ENCODE peak calls at places on chromosome 14, in six cellular contexts. One of them, this sample, is unnamed.
A peak's percentile ranks its signal among the peaks of the same experiment; 100 is the strongest.

GRCh38 chr14:98726585-98727405 is 545.2 kb downstream of the BCL11B start:
- DNase-seq in cardiac fibroblast: no peak
- DNase-seq in stimulated activated naive CD4-positive, alpha-beta T cell: no peak
- DNase-seq in ecto neural progenitor cell: no peak
- DNase-seq in nephron progenitor cell: no peak
- DNase-seq in CD8-positive, alpha-beta T cell: no peak
- DNase-seq in this sample: no peak

GRCh38 chr14:96056509-96057422 is 17.6 kb downstream of the C14orf132 start:
- DNase-seq in cardiac fibroblast: no peak
- DNase-seq in stimulated activated naive CD4-positive, alpha-beta T cell: no peak
- DNase-seq in ecto neural progenitor cell: peak; percentile 46
- DNase-seq in nephron progenitor cell: no peak
- DNase-seq in CD8-positive, alpha-beta T cell: no peak
- DNase-seq in this sample: no peak

GRCh38 chr14:22977684-22978486 is 4.5 kb downstream of the AJUBA start:
- DNase-seq in cardiac fibroblast: peak; percentile 73
- DNase-seq in stimulated activated naive CD4-positive, alpha-beta T cell: no peak
- DNase-seq in ecto neural progenitor cell: peak; percentile 93
- DNase-seq in nephron progenitor cell: peak; percentile 79
- DNase-seq in CD8-positive, alpha-beta T cell: no peak
- DNase-seq in this sample: no peak

GRCh38 chr14:60775296-60775695 is 40.7 kb downstream of the MNAT1 start:
- DNase-seq in cardiac fibroblast: peak; percentile 79
- DNase-seq in stimulated activated naive CD4-positive, alpha-beta T cell: no peak
- DNase-seq in ecto neural progenitor cell: no peak
- DNase-seq in nephron progenitor cell: no peak
- DNase-seq in CD8-positive, alpha-beta T cell: no peak
- DNase-seq in this sample: no peak

GRCh38 chr14:94918896-94919295 is 149.0 kb upstream of the GSC start:
- DNase-seq in cardiac fibroblast: no peak
- DNase-seq in stimulated activated naive CD4-positive, alpha-beta T cell: no peak
- DNase-seq in ecto neural progenitor cell: no peak
- DNase-seq in nephron progenitor cell: no peak
- DNase-seq in CD8-positive, alpha-beta T cell: no peak
- DNase-seq in this sample: no peak

GRCh38 chr14:49687942-49688700 is at the start of gene POLE2:
- DNase-seq in cardiac fibroblast: peak; percentile 72
- DNase-seq in stimulated activated naive CD4-positive, alpha-beta T cell: peak; percentile 61
- DNase-seq in ecto neural progenitor cell: peak; percentile 89
- DNase-seq in nephron progenitor cell: peak; percentile 86
- DNase-seq in CD8-positive, alpha-beta T cell: peak; percentile 61
- DNase-seq in this sample: peak; percentile 65

GRCh38 chr14:31439554-31439953 is 17.8 kb downstream of the DTD2 start:
- DNase-seq in cardiac fibroblast: no peak
- DNase-seq in stimulated activated naive CD4-positive, alpha-beta T cell: no peak
- DNase-seq in ecto neural progenitor cell: no peak
- DNase-seq in nephron progenitor cell: no peak
- DNase-seq in CD8-positive, alpha-beta T cell: no peak
- DNase-seq in this sample: no peak

GRCh38 chr14:100724061-100724460 is 2.6 kb upstream of the DLK1 start:
- DNase-seq in cardiac fibroblast: no peak
- DNase-seq in stimulated activated naive CD4-positive, alpha-beta T cell: no peak
- DNase-seq in ecto neural progenitor cell: no peak
- DNase-seq in nephron progenitor cell: no peak
- DNase-seq in CD8-positive, alpha-beta T cell: no peak
- DNase-seq in this sample: no peak

GRCh38 chr14:71485833-71486232 is 446.4 kb upstream of the RGS6 start:
- DNase-seq in cardiac fibroblast: peak; percentile 49
- DNase-seq in stimulated activated naive CD4-positive, alpha-beta T cell: no peak
- DNase-seq in ecto neural progenitor cell: no peak
- DNase-seq in nephron progenitor cell: no peak
- DNase-seq in CD8-positive, alpha-beta T cell: no peak
- DNase-seq in this sample: no peak

GRCh38 chr14:65238456-65238855 is 136.1 kb upstream of the MAX start:
- DNase-seq in cardiac fibroblast: peak; percentile 94
- DNase-seq in stimulated activated naive CD4-positive, alpha-beta T cell: no peak
- DNase-seq in ecto neural progenitor cell: no peak
- DNase-seq in nephron progenitor cell: no peak
- DNase-seq in CD8-positive, alpha-beta T cell: no peak
- DNase-seq in this sample: no peak

GRCh38 chr14:75018684-75019083 is 16.0 kb downstream of the EIF2B2 start:
- DNase-seq in cardiac fibroblast: no peak
- DNase-seq in stimulated activated naive CD4-positive, alpha-beta T cell: no peak
- DNase-seq in ecto neural progenitor cell: no peak
- DNase-seq in nephron progenitor cell: no peak
- DNase-seq in CD8-positive, alpha-beta T cell: no peak
- DNase-seq in this sample: no peak

GRCh38 chr14:87041290-87042020 is 951.5 kb downstream of the GALC start:
- DNase-seq in cardiac fibroblast: no peak
- DNase-seq in stimulated activated naive CD4-positive, alpha-beta T cell: no peak
- DNase-seq in ecto neural progenitor cell: no peak
- DNase-seq in nephron progenitor cell: no peak
- DNase-seq in CD8-positive, alpha-beta T cell: no peak
- DNase-seq in this sample: no peak

GRCh38 chr14:104009297-104009696 is 67.0 kb upstream of the RD3L start:
- DNase-seq in cardiac fibroblast: peak; percentile 9
- DNase-seq in stimulated activated naive CD4-positive, alpha-beta T cell: no peak
- DNase-seq in ecto neural progenitor cell: no peak
- DNase-seq in nephron progenitor cell: no peak
- DNase-seq in CD8-positive, alpha-beta T cell: no peak
- DNase-seq in this sample: no peak

GRCh38 chr14:92663049-92663448 is 85.4 kb downstream of the LGMN start:
- DNase-seq in cardiac fibroblast: peak; percentile 57
- DNase-seq in stimulated activated naive CD4-positive, alpha-beta T cell: no peak
- DNase-seq in ecto neural progenitor cell: no peak
- DNase-seq in nephron progenitor cell: no peak
- DNase-seq in CD8-positive, alpha-beta T cell: no peak
- DNase-seq in this sample: no peak

GRCh38 chr14:52848626-52849025 is 57.2 kb upstream of the GNPNAT1 start:
- DNase-seq in cardiac fibroblast: no peak
- DNase-seq in stimulated activated naive CD4-positive, alpha-beta T cell: no peak
- DNase-seq in ecto neural progenitor cell: no peak
- DNase-seq in nephron progenitor cell: no peak
- DNase-seq in CD8-positive, alpha-beta T cell: no peak
- DNase-seq in this sample: no peak

GRCh38 chr14:79186523-79186922 is 1016.4 kb downstream of the NRXN3 start:
- DNase-seq in cardiac fibroblast: peak; percentile 39
- DNase-seq in stimulated activated naive CD4-positive, alpha-beta T cell: no peak
- DNase-seq in ecto neural progenitor cell: no peak
- DNase-seq in nephron progenitor cell: no peak
- DNase-seq in CD8-positive, alpha-beta T cell: no peak
- DNase-seq in this sample: no peak

GRCh38 chr14:89669209-89669608 is 252.2 kb upstream of the FOXN3 start:
- DNase-seq in cardiac fibroblast: no peak
- DNase-seq in stimulated activated naive CD4-positive, alpha-beta T cell: no peak
- DNase-seq in ecto neural progenitor cell: no peak
- DNase-seq in nephron progenitor cell: no peak
- DNase-seq in CD8-positive, alpha-beta T cell: peak; percentile 26
- DNase-seq in this sample: no peak

GRCh38 chr14:96267336-96267735 is 11.3 kb downstream of the BDKRB1 start:
- DNase-seq in cardiac fibroblast: peak; percentile 51
- DNase-seq in stimulated activated naive CD4-positive, alpha-beta T cell: no peak
- DNase-seq in ecto neural progenitor cell: no peak
- DNase-seq in nephron progenitor cell: no peak
- DNase-seq in CD8-positive, alpha-beta T cell: no peak
- DNase-seq in this sample: no peak

GRCh38 chr14:98136019-98136418 is 1136.0 kb downstream of the BCL11B start:
- DNase-seq in cardiac fibroblast: no peak
- DNase-seq in stimulated activated naive CD4-positive, alpha-beta T cell: peak; percentile 33
- DNase-seq in ecto neural progenitor cell: no peak
- DNase-seq in nephron progenitor cell: no peak
- DNase-seq in CD8-positive, alpha-beta T cell: peak; percentile 50
- DNase-seq in this sample: no peak

GRCh38 chr14:99383457-99384428 is 96.9 kb downstream of the SETD3 start:
- DNase-seq in cardiac fibroblast: no peak
- DNase-seq in stimulated activated naive CD4-positive, alpha-beta T cell: no peak
- DNase-seq in ecto neural progenitor cell: no peak
- DNase-seq in nephron progenitor cell: no peak
- DNase-seq in CD8-positive, alpha-beta T cell: no peak
- DNase-seq in this sample: no peak

GRCh38 chr14:99603471-99603933 is 505 bp downstream of the CCDC85C start:
- DNase-seq in cardiac fibroblast: peak; percentile 39
- DNase-seq in stimulated activated naive CD4-positive, alpha-beta T cell: peak; percentile 37
- DNase-seq in ecto neural progenitor cell: peak; percentile 75
- DNase-seq in nephron progenitor cell: peak; percentile 57
- DNase-seq in CD8-positive, alpha-beta T cell: peak; percentile 66
- DNase-seq in this sample: no peak

GRCh38 chr14:101723061-101723595 is 38.4 kb upstream of the PPP2R5C start:
- DNase-seq in cardiac fibroblast: no peak
- DNase-seq in stimulated activated naive CD4-positive, alpha-beta T cell: no peak
- DNase-seq in ecto neural progenitor cell: peak; percentile 3
- DNase-seq in nephron progenitor cell: no peak
- DNase-seq in CD8-positive, alpha-beta T cell: no peak
- DNase-seq in this sample: no peak

GRCh38 chr14:104239866-104240301 is 101.5 kb downstream of the KIF26A start:
- DNase-seq in cardiac fibroblast: no peak
- DNase-seq in stimulated activated naive CD4-positive, alpha-beta T cell: no peak
- DNase-seq in ecto neural progenitor cell: peak; percentile 36
- DNase-seq in nephron progenitor cell: no peak
- DNase-seq in CD8-positive, alpha-beta T cell: no peak
- DNase-seq in this sample: no peak

GRCh38 chr14:79855789-79856188 is 355.5 kb downstream of the DIO2 start:
- DNase-seq in cardiac fibroblast: peak; percentile 58
- DNase-seq in stimulated activated naive CD4-positive, alpha-beta T cell: no peak
- DNase-seq in ecto neural progenitor cell: no peak
- DNase-seq in nephron progenitor cell: no peak
- DNase-seq in CD8-positive, alpha-beta T cell: no peak
- DNase-seq in this sample: no peak

GRCh38 chr14:104856869-104857860 is 7.9 kb upstream of the CEP170B start:
- DNase-seq in cardiac fibroblast: no peak
- DNase-seq in stimulated activated naive CD4-positive, alpha-beta T cell: no peak
- DNase-seq in ecto neural progenitor cell: no peak
- DNase-seq in nephron progenitor cell: no peak
- DNase-seq in CD8-positive, alpha-beta T cell: no peak
- DNase-seq in this sample: no peak

GRCh38 chr14:88872976-88873375 is 48.5 kb downstream of the TTC8 start:
- DNase-seq in cardiac fibroblast: no peak
- DNase-seq in stimulated activated naive CD4-positive, alpha-beta T cell: no peak
- DNase-seq in ecto neural progenitor cell: no peak
- DNase-seq in nephron progenitor cell: no peak
- DNase-seq in CD8-positive, alpha-beta T cell: no peak
- DNase-seq in this sample: no peak

GRCh38 chr14:21924479-21924878 is 250.9 kb upstream of the OR4E1 start:
- DNase-seq in cardiac fibroblast: no peak
- DNase-seq in stimulated activated naive CD4-positive, alpha-beta T cell: peak; percentile 63
- DNase-seq in ecto neural progenitor cell: no peak
- DNase-seq in nephron progenitor cell: no peak
- DNase-seq in CD8-positive, alpha-beta T cell: peak; percentile 82
- DNase-seq in this sample: peak; percentile 8

GRCh38 chr14:100307215-100308111 is 1.2 kb upstream of the SLC25A29 start:
- DNase-seq in cardiac fibroblast: peak; percentile 21
- DNase-seq in stimulated activated naive CD4-positive, alpha-beta T cell: no peak
- DNase-seq in ecto neural progenitor cell: peak; percentile 68
- DNase-seq in nephron progenitor cell: peak; percentile 54
- DNase-seq in CD8-positive, alpha-beta T cell: no peak
- DNase-seq in this sample: no peak

GRCh38 chr14:86933460-86933859 is 1059.5 kb downstream of the GALC start:
- DNase-seq in cardiac fibroblast: no peak
- DNase-seq in stimulated activated naive CD4-positive, alpha-beta T cell: no peak
- DNase-seq in ecto neural progenitor cell: no peak
- DNase-seq in nephron progenitor cell: no peak
- DNase-seq in CD8-positive, alpha-beta T cell: no peak
- DNase-seq in this sample: no peak

GRCh38 chr14:59123526-59123925 is 64.9 kb upstream of the DAAM1 start:
- DNase-seq in cardiac fibroblast: peak; percentile 70
- DNase-seq in stimulated activated naive CD4-positive, alpha-beta T cell: no peak
- DNase-seq in ecto neural progenitor cell: no peak
- DNase-seq in nephron progenitor cell: no peak
- DNase-seq in CD8-positive, alpha-beta T cell: no peak
- DNase-seq in this sample: no peak

GRCh38 chr14:61512508-61512907 is 182.8 kb upstream of the HIF1A start:
- DNase-seq in cardiac fibroblast: peak; percentile 88
- DNase-seq in stimulated activated naive CD4-positive, alpha-beta T cell: no peak
- DNase-seq in ecto neural progenitor cell: no peak
- DNase-seq in nephron progenitor cell: no peak
- DNase-seq in CD8-positive, alpha-beta T cell: no peak
- DNase-seq in this sample: no peak

GRCh38 chr14:22600027-22600426 is 1.9 kb downstream of the ABHD4 start:
- DNase-seq in cardiac fibroblast: no peak
- DNase-seq in stimulated activated naive CD4-positive, alpha-beta T cell: no peak
- DNase-seq in ecto neural progenitor cell: no peak
- DNase-seq in nephron progenitor cell: no peak
- DNase-seq in CD8-positive, alpha-beta T cell: no peak
- DNase-seq in this sample: no peak

GRCh38 chr14:54652890-54653201 is 85.9 kb downstream of the SAMD4A start:
- DNase-seq in cardiac fibroblast: no peak
- DNase-seq in stimulated activated naive CD4-positive, alpha-beta T cell: no peak
- DNase-seq in ecto neural progenitor cell: no peak
- DNase-seq in nephron progenitor cell: no peak
- DNase-seq in CD8-positive, alpha-beta T cell: no peak
- DNase-seq in this sample: no peak

GRCh38 chr14:89027097-89027740 is 202.8 kb downstream of the TTC8 start:
- DNase-seq in cardiac fibroblast: peak; percentile 42
- DNase-seq in stimulated activated naive CD4-positive, alpha-beta T cell: peak; percentile 42
- DNase-seq in ecto neural progenitor cell: peak; percentile 80
- DNase-seq in nephron progenitor cell: peak; percentile 80
- DNase-seq in CD8-positive, alpha-beta T cell: peak; percentile 54
- DNase-seq in this sample: peak; percentile 75

GRCh38 chr14:34750233-34750632 is 35.8 kb upstream of the CFL2 start:
- DNase-seq in cardiac fibroblast: peak; percentile 5
- DNase-seq in stimulated activated naive CD4-positive, alpha-beta T cell: no peak
- DNase-seq in ecto neural progenitor cell: no peak
- DNase-seq in nephron progenitor cell: no peak
- DNase-seq in CD8-positive, alpha-beta T cell: no peak
- DNase-seq in this sample: no peak

GRCh38 chr14:91985008-91985407 is 37.5 kb upstream of the FBLN5 start:
- DNase-seq in cardiac fibroblast: peak; percentile 62
- DNase-seq in stimulated activated naive CD4-positive, alpha-beta T cell: no peak
- DNase-seq in ecto neural progenitor cell: no peak
- DNase-seq in nephron progenitor cell: no peak
- DNase-seq in CD8-positive, alpha-beta T cell: no peak
- DNase-seq in this sample: no peak

GRCh38 chr14:64645220-64645891 is 58.9 kb upstream of the PLEKHG3 start:
- DNase-seq in cardiac fibroblast: peak; percentile 77
- DNase-seq in stimulated activated naive CD4-positive, alpha-beta T cell: no peak
- DNase-seq in ecto neural progenitor cell: peak; percentile 60
- DNase-seq in nephron progenitor cell: peak; percentile 36
- DNase-seq in CD8-positive, alpha-beta T cell: no peak
- DNase-seq in this sample: no peak

This sample was measured in GM19239.